ENCODE peak calls at places on chromosomes 7 and 10, in four cellular contexts. N is MM.1S, P is GM23248, S is fibroblast of lung. G is an unnamed sample.

GRCh38 chr10:88114368-88114767 is 250.9 kb downstream of the PTEN start:
- DNase-seq in N (peak; percentile 70), P (peak; percentile 35), S (peak; percentile 32), G (no peak)

GRCh38 chr7:158449942-158450341 is 137.7 kb downstream of the PTPRN2 start:
- DNase-seq in P (no peak), N (no peak), S (no peak), G (no peak)

GRCh38 chr7:142557971-142558582 is 191.2 kb upstream of the PRSS1 start:
- DNase-seq in N (peak; percentile 75), P (peak; percentile 69), S (peak; percentile 64), G (peak; percentile 28)

GRCh38 chr10:128337860-128338378 is 211.7 kb upstream of the MKI67 start:
- DNase-seq in N (no peak), P (no peak), S (no peak), G (no peak)

GRCh38 chr7:69568266-69568665 is 30.0 kb upstream of the AUTS2 start:
- DNase-seq in P (no peak), S (no peak), N (no peak), G (no peak)

GRCh38 chr10:122521011-122521410 is 39.5 kb upstream of the DMBT1 start:
- DNase-seq in N (no peak), P (no peak), S (peak; percentile 39), G (no peak)

GRCh38 chr7:36526720-36527548 is 137.3 kb downstream of the ANLN start:
- DNase-seq in S (peak; percentile 38), N (peak; percentile 65), P (peak; percentile 75), G (peak; percentile 88)

GRCh38 chr7:144997516-144997915 is 161.7 kb upstream of the TPK1 start:
- DNase-seq in S (no peak), P (no peak), N (no peak), G (no peak)

GRCh38 chr10:87505366-87506113 is 847 bp downstream of the MINPP1 start:
- DNase-seq in N (peak; percentile 71), S (peak; percentile 54), P (peak; percentile 87), G (peak; percentile 59)

GRCh38 chr7:11748884-11749283 is 83.1 kb downstream of the THSD7A start:
- DNase-seq in S (no peak), P (no peak), N (no peak), G (no peak)

GRCh38 chr7:106217089-106217542 is 67.7 kb downstream of the NAMPT start:
- DNase-seq in P (peak; percentile 65), N (no peak), S (peak; percentile 95), G (peak; percentile 12)

GRCh38 chr7:27303021-27303420 is 60.4 kb downstream of the EVX1 start:
- DNase-seq in P (peak; percentile 10), N (no peak), S (peak; percentile 18), G (peak; percentile 80)

GRCh38 chr7:150367677-150368097 is 935 bp upstream of the REPIN1 start:
- DNase-seq in S (no peak), N (no peak), P (no peak), G (peak; percentile 72)

GRCh38 chr7:36088966-36089365 is 64.1 kb upstream of the EEPD1 start:
- DNase-seq in S (no peak), P (no peak), N (no peak), G (no peak)

GRCh38 chr7:79806161-79806734 is 328.4 kb upstream of the GNAI1 start:
- DNase-seq in P (peak; percentile 71), S (peak; percentile 62), N (no peak), G (peak; percentile 8)

GRCh38 chr10:1938317-1938716 is 201.0 kb upstream of the ADARB2 start:
- DNase-seq in S (no peak), P (no peak), N (peak; percentile 54), G (no peak)

GRCh38 chr10:25304606-25305005 is 129.8 kb downstream of the GPR158 start:
- DNase-seq in S (no peak), N (no peak), P (no peak), G (no peak)

GRCh38 chr10:33793793-33794192 is 459.3 kb upstream of the NRP1 start:
- DNase-seq in P (no peak), S (no peak), N (no peak), G (no peak)

GRCh38 chr7:27182861-27183681 is 2.0 kb downstream of the HOXA11 start:
- DNase-seq in P (peak; percentile 66), S (no peak), N (no peak), G (no peak)

GRCh38 chr7:141133646-141134045 is 59.8 kb downstream of the TMEM178B start:
- DNase-seq in P (no peak), S (no peak), N (no peak), G (peak; percentile 7)

GRCh38 chr10:129335942-129336341 is 131.1 kb upstream of the MGMT start:
- DNase-seq in P (no peak), N (no peak), S (no peak), G (no peak)

GRCh38 chr10:84366041-84366440 is 37.7 kb downstream of the CCSER2 start:
- DNase-seq in P (no peak), N (no peak), S (no peak), G (no peak)

GRCh38 chr7:48139461-48139860 is 31.8 kb upstream of the ABCA13 start:
- DNase-seq in N (peak; percentile 17), S (peak; percentile 12), P (peak; percentile 55), G (no peak)

GRCh38 chr10:100899181-100899580 is 13.6 kb upstream of the SLF2 start:
- DNase-seq in N (no peak), S (peak; percentile 59), P (no peak), G (no peak)

GRCh38 chr10:76086571-76087260 is 655.3 kb downstream of the LRMDA start:
- DNase-seq in S (peak; percentile 83), P (peak; percentile 74), N (no peak), G (peak; percentile 56)

GRCh38 chr7:128100949-128101713 is 69.9 kb upstream of the LRRC4 start:
- DNase-seq in N (no peak), P (no peak), S (no peak), G (no peak)

GRCh38 chr10:89867964-89868363 is 166.6 kb downstream of the KIF20B start:
- DNase-seq in P (no peak), S (peak; percentile 51), N (no peak), G (peak; percentile 54)

GRCh38 chr10:89074120-89074519 is 83.5 kb downstream of the FAS start:
- DNase-seq in S (peak; percentile 42), P (peak; percentile 17), N (peak; percentile 44), G (no peak)

GRCh38 chr10:95467162-95467599 is 94.0 kb downstream of the SORBS1 start:
- DNase-seq in N (no peak), S (no peak), P (peak; percentile 60), G (peak; percentile 55)

GRCh38 chr7:32479574-32480200 is 10.5 kb downstream of the LSM5 start:
- DNase-seq in S (peak; percentile 67), P (peak; percentile 71), N (peak; percentile 41), G (peak; percentile 29)

GRCh38 chr7:156616269-156617202 is 24.0 kb upstream of the RNF32 start:
- DNase-seq in P (peak; percentile 33), S (peak; percentile 44), N (no peak), G (no peak)
- TF ChIP-seq EZH2 in P (no peak), S (no peak), N (no peak), G (no peak)

GRCh38 chr10:70458329-70459060 is 17.0 kb upstream of the NODAL start:
- DNase-seq in N (no peak), S (peak; percentile 73), P (peak; percentile 96), G (peak; percentile 62)
- H3K4me3 ChIP-seq in N (no peak overlapping the region), S (no peak overlapping the region), P (peak overlapping the region; percentile 52), G (peak overlapping the region; percentile 8)

DNA sequence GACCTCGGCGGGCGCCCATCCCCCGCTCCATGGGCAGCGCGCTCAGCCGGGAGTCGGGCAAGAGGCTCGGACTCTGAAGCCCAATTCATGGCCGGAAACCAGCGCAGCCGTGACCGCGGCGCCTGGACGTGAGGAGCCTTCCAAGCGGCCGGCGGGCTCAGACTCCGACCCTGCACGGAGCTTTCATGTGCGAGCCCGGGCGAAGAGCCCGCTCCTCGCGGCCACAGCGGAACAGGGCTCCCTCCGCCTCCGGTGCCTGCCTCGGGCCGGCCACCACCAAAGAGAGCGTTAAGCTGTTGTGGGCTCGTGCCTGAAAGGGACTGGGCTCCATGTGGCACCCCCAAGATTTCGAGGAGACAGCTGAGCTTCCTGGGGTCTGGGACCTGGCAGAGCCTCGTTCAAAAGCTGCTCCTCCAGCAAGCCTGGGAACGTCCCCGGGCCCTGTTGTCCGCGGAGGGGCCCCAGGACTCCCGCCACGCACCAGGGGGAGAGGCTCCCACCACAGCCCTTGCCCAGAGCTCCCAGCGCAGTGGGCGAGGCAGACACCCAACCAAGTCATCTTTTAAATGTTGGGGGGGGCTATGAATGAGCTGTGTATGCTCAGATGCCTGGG is 850 bp upstream of the GRID1 start:
- DNase-seq in S (no peak), P (peak; percentile 39), N (no peak), G (no peak)
- TF ChIP-seq EZH2 in S (peak; percentile 93), P (no peak), N (no peak), G (no peak)

GRCh38 chr7:120274482-120274881 is 1.5 kb downstream of the KCND2 start:
- DNase-seq in S (no peak), N (no peak), P (no peak), G (no peak)
- H3K4me3 ChIP-seq in S (no peak overlapping the region), N (no peak overlapping the region), P (no peak overlapping the region), G (no peak overlapping the region)

DNA sequence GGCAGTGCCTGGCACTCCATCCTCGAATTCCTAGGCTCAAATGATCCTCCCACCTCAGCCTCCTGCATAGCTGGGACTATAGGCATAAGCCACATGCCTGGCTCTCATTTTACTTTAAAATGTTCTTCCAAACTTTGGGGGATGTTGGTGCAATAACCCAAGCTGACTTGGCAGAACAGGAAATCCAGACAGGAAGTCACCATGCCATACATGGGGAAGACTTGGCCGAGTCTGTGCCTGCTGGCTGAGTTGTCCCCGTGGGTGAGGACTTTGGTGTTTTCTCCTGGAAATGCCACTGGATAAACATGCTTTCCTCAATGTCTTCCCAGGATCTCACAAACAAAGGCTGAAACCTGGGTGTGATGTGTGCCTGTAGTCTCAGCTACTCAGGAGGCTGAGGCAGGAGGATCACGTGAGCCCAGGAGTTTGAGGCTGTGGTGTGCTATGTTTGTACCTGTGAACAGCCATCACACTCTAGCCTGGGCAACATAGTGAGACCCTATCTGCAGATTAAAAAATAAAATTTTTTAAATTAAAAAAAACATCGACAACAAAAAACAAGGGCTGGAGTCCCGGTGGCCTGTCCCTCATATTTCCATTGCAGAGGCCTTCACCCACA is 19.8 kb downstream of the HKDC1 start:
- DNase-seq in S (peak; percentile 36), N (no peak), P (peak; percentile 78), G (no peak)
- TF ChIP-seq EZH2 in S (no peak), N (no peak), P (no peak), G (no peak)